ENCODE peak calls at places on chromosomes 13 and 19, in nine cellular contexts. One of them, this sample, is unnamed.

GRCh38 chr19:3142292-3142670 is 6.4 kb downstream of the GNA15 start:
- DNase-seq in uterus: no peak
- DNase-seq in HepG2: no peak
- DNase-seq in gastrocnemius medialis: no peak
- DNase-seq in stomach: no peak
- DNase-seq in H1: no peak
- DNase-seq in ovary: no peak
- DNase-seq in adrenal gland: peak; percentile 63
- DNase-seq in thyroid gland: no peak
- DNase-seq in this sample: no peak

GRCh38 chr13:101289764-101290163 is 126.5 kb downstream of the NALCN start:
- DNase-seq in uterus: no peak
- DNase-seq in HepG2: no peak
- DNase-seq in gastrocnemius medialis: no peak
- DNase-seq in stomach: no peak
- DNase-seq in H1: peak; percentile 2
- DNase-seq in ovary: no peak
- DNase-seq in adrenal gland: no peak
- DNase-seq in thyroid gland: no peak
- DNase-seq in this sample: no peak

GRCh38 chr19:39542198-39542597 is 2.2 kb upstream of the EID2 start:
- DNase-seq in uterus: no peak
- DNase-seq in HepG2: no peak
- DNase-seq in gastrocnemius medialis: no peak
- DNase-seq in stomach: no peak
- DNase-seq in H1: no peak
- DNase-seq in ovary: no peak
- DNase-seq in adrenal gland: no peak
- DNase-seq in thyroid gland: no peak
- DNase-seq in this sample: no peak

GRCh38 chr19:15488489-15489226 is 9.4 kb upstream of the PGLYRP2 start:
- DNase-seq in uterus: peak; percentile 28
- DNase-seq in HepG2: no peak
- DNase-seq in gastrocnemius medialis: peak; percentile 58
- DNase-seq in stomach: no peak
- DNase-seq in H1: no peak
- DNase-seq in ovary: no peak
- DNase-seq in adrenal gland: no peak
- DNase-seq in thyroid gland: no peak
- DNase-seq in this sample: no peak

GRCh38 chr19:17035842-17036424 is 9.3 kb upstream of the CPAMD8 start:
- DNase-seq in uterus: no peak
- DNase-seq in HepG2: no peak
- DNase-seq in gastrocnemius medialis: no peak
- DNase-seq in stomach: peak; percentile 29
- DNase-seq in H1: no peak
- DNase-seq in ovary: no peak
- DNase-seq in adrenal gland: peak; percentile 59
- DNase-seq in thyroid gland: no peak
- DNase-seq in this sample: no peak

GRCh38 chr13:75647126-75647784 is 11.1 kb downstream of the LMO7 start:
- DNase-seq in uterus: no peak
- DNase-seq in HepG2: no peak
- DNase-seq in gastrocnemius medialis: no peak
- DNase-seq in stomach: no peak
- DNase-seq in H1: no peak
- DNase-seq in ovary: no peak
- DNase-seq in adrenal gland: no peak
- DNase-seq in thyroid gland: no peak
- DNase-seq in this sample: no peak

GRCh38 chr19:33865306-33865705 is 68.6 kb downstream of the KCTD15 start:
- DNase-seq in uterus: no peak
- DNase-seq in HepG2: no peak
- DNase-seq in gastrocnemius medialis: no peak
- DNase-seq in stomach: no peak
- DNase-seq in H1: no peak
- DNase-seq in ovary: no peak
- DNase-seq in adrenal gland: no peak
- DNase-seq in thyroid gland: no peak
- DNase-seq in this sample: no peak

GRCh38 chr13:104823071-104823470 is 1712.4 kb downstream of the EFNB2 start:
- DNase-seq in uterus: no peak
- DNase-seq in HepG2: no peak
- DNase-seq in gastrocnemius medialis: no peak
- DNase-seq in stomach: no peak
- DNase-seq in H1: no peak
- DNase-seq in ovary: no peak
- DNase-seq in adrenal gland: no peak
- DNase-seq in thyroid gland: no peak
- DNase-seq in this sample: no peak

DNA sequence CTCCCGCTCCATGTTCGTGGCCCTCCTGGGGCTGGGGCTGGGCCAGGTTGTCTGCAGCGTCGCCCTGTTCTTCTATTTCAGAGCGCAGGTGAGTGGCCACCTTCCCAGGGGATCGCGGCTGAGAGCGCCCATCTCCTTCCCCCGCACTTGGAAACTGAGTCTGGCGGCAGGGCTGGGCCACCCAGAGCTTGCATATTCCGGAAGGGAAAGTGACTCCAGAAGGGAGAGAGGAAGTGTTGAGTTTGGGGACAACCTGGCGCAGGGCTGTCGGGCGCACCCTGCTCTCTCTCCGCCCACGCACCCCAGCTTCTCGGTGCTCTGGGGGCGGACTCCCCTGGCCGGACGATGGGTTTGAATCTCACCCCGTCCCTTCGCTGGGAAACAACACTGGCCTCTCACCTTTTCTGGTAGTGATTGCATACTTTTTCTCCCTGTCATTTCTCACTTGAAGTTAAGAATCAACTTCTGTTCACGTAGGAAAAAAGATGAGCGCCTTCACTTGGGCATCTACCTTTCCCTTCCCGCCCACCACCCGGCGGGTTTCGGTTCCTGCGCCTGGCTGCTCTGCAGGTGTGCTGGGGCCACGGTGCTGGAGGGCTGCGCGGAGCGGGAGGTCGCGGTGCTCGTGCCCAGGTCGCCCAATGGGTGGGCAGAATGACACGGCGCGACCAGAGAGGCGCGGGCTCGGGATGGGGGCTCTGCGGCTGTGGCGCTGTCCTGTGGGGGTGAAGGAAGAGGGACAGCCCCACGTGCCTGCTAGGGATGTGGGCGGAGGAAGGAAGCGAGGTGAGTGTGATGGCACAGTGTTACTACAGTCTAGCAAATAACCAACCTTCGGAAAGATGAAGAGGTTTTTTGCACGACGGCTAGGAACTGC is 721 bp downstream of the TNFSF11 start:
- DNase-seq in uterus: no peak
- DNase-seq in HepG2: no peak
- DNase-seq in gastrocnemius medialis: no peak
- DNase-seq in stomach: no peak
- DNase-seq in H1: no peak
- DNase-seq in ovary: no peak
- DNase-seq in adrenal gland: no peak
- DNase-seq in thyroid gland: no peak
- DNase-seq in this sample: no peak
- TF ChIP-seq POLR2A in uterus: no peak
- TF ChIP-seq POLR2A in HepG2: no peak
- TF ChIP-seq POLR2A in gastrocnemius medialis: no peak
- TF ChIP-seq POLR2A in stomach: no peak
- TF ChIP-seq POLR2A in H1: peak; percentile 8
- TF ChIP-seq POLR2A in ovary: no peak
- TF ChIP-seq POLR2A in adrenal gland: no peak
- TF ChIP-seq POLR2A in thyroid gland: no peak
- TF ChIP-seq POLR2A in this sample: no peak

DNA sequence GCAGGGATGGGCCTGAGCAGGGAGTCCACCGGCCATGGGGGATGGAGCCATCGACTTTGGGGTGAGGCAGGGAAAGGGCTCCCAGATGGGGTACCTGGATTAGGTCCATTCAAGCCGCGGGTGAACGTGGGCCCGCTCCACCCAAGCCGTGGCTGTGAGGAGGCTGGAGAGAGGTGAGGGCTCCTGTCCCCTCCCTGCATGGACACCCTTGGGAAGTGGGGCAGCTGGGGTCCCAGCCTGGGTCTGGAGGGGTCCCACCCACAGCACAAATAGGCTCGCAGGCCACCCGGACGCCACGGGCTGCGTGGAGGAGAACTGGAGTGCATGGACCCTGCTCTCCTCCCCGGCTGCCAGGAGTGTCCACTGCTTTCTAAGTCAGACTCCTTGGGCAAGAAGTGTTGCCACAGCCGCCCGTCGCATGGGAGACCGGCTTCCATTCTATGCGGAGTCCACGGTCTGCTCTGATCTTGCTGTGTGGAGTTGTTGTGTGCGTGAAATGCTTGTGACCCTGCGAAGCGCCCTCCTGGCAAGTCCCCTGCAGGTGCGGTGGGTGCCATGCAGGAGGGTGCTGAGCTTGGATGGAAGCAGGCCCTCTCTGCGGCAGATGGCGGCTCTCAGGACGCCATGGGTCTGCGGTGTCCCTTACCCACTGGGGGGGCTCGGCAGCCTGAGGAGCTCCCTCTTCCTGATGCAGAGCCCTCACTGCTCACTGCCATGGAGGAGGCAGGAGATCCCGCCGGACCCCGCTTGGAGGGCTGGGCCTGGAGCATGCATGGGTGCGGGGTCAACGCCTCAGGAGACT is 2.0 kb downstream of the DAZAP1 start:
- DNase-seq in uterus: no peak
- DNase-seq in HepG2: no peak
- DNase-seq in gastrocnemius medialis: peak; percentile 44
- DNase-seq in stomach: no peak
- DNase-seq in H1: no peak
- DNase-seq in ovary: no peak
- DNase-seq in adrenal gland: peak; percentile 54
- DNase-seq in thyroid gland: no peak
- DNase-seq in this sample: no peak
- H3K4me1 ChIP-seq in uterus: no peaks in the 10 kb centered on the region
- H3K4me1 ChIP-seq in HepG2: peaks cover 60% of the 10 kb centered on the region
- H3K4me1 ChIP-seq in gastrocnemius medialis: peaks cover 54% of the 10 kb centered on the region
- H3K4me1 ChIP-seq in stomach: peaks cover 71% of the 10 kb centered on the region
- H3K4me1 ChIP-seq in H1: peaks cover 20% of the 10 kb centered on the region
- H3K4me1 ChIP-seq in ovary: peaks cover 38% of the 10 kb centered on the region
- H3K4me1 ChIP-seq in adrenal gland: peaks cover 43% of the 10 kb centered on the region
- H3K4me1 ChIP-seq in thyroid gland: peaks cover 47% of the 10 kb centered on the region
- H3K4me1 ChIP-seq in this sample: peaks cover 74% of the 10 kb centered on the region

GRCh38 chr19:48393196-48393558 is 291 bp upstream of the GRIN2D start:
- DNase-seq in uterus: no peak
- DNase-seq in HepG2: no peak
- DNase-seq in gastrocnemius medialis: no peak
- DNase-seq in stomach: no peak
- DNase-seq in H1: no peak
- DNase-seq in ovary: no peak
- DNase-seq in adrenal gland: no peak
- DNase-seq in thyroid gland: no peak
- DNase-seq in this sample: no peak

GRCh38 chr19:48394331-48395169 is 1.1 kb downstream of the GRIN2D start:
- DNase-seq in uterus: no peak
- DNase-seq in HepG2: no peak
- DNase-seq in gastrocnemius medialis: no peak
- DNase-seq in stomach: no peak
- DNase-seq in H1: no peak
- DNase-seq in ovary: no peak
- DNase-seq in adrenal gland: no peak
- DNase-seq in thyroid gland: no peak
- DNase-seq in this sample: no peak

GRCh38 chr19:48393559-48394330 is at the start of gene GRIN2D:
- DNase-seq in uterus: no peak
- DNase-seq in HepG2: no peak
- DNase-seq in gastrocnemius medialis: no peak
- DNase-seq in stomach: no peak
- DNase-seq in H1: no peak
- DNase-seq in ovary: no peak
- DNase-seq in adrenal gland: no peak
- DNase-seq in thyroid gland: no peak
- DNase-seq in this sample: no peak

GRCh38 chr19:48390188-48391099 is 907 bp downstream of the KDELR1 start:
- DNase-seq in uterus: peak; percentile 42
- DNase-seq in HepG2: peak; percentile 44
- DNase-seq in gastrocnemius medialis: peak; percentile 46
- DNase-seq in stomach: peak; percentile 70
- DNase-seq in H1: no peak
- DNase-seq in ovary: peak; percentile 64
- DNase-seq in adrenal gland: peak; percentile 71
- DNase-seq in thyroid gland: peak; percentile 64
- DNase-seq in this sample: no peak

DNA sequence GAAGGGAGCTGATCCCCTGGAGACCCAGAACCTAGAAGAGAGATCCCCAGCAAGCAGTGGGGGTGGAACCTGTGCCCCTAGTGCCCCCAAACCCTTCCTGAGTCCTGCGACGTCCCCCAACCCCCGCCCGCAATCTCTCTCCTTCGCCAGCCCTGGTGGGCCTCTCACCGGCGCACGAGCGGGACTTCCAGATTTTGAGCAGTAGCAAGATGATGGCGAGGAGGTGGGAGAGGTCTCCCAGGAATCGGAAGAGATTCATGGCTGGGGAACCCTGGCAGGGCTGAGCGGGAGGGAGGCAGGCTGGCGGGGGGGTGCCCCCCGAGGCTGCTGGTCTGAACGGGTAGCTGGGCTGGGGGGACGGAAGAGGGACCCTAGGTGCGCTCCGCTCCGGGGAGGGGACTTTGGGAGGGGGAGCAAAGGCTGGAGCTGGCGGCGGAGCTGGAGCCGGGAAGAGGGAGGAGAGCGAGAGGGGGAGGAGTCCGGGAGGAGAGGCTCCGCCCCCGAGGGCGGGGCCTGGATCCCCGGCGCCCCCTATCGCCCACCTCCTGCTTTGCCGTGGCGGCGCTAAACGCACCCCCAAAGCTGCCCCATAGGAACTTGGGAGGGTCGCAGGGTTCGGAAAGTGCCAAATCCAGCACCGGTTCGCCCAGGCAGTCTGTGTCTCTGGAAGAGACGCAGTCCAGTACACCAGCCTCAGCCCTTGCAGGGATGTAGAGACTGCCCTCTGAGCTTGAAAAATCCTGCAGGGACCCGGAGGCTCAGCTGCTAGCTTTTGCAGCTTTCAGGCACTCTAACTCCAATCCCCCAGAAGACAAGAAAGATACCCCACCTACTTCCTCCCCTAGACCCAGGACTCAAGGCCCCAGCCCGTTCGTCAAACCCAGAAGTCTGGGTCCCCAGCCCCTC is at the start of gene KDELR1:
- DNase-seq in uterus: peak; percentile 75
- DNase-seq in HepG2: peak; percentile 42
- DNase-seq in gastrocnemius medialis: peak; percentile 66
- DNase-seq in stomach: peak; percentile 81
- DNase-seq in H1: no peak
- DNase-seq in ovary: peak; percentile 85
- DNase-seq in adrenal gland: peak; percentile 75
- DNase-seq in thyroid gland: peak; percentile 69
- DNase-seq in this sample: no peak
- TF ChIP-seq POLR2A in uterus: peak; percentile 51
- TF ChIP-seq POLR2A in HepG2: no peak
- TF ChIP-seq POLR2A in gastrocnemius medialis: peak; percentile 60
- TF ChIP-seq POLR2A in stomach: no peak
- TF ChIP-seq POLR2A in H1: no peak
- TF ChIP-seq POLR2A in ovary: peak; percentile 77
- TF ChIP-seq POLR2A in adrenal gland: no peak
- TF ChIP-seq POLR2A in thyroid gland: no peak
- TF ChIP-seq POLR2A in this sample: no peak

DNA sequence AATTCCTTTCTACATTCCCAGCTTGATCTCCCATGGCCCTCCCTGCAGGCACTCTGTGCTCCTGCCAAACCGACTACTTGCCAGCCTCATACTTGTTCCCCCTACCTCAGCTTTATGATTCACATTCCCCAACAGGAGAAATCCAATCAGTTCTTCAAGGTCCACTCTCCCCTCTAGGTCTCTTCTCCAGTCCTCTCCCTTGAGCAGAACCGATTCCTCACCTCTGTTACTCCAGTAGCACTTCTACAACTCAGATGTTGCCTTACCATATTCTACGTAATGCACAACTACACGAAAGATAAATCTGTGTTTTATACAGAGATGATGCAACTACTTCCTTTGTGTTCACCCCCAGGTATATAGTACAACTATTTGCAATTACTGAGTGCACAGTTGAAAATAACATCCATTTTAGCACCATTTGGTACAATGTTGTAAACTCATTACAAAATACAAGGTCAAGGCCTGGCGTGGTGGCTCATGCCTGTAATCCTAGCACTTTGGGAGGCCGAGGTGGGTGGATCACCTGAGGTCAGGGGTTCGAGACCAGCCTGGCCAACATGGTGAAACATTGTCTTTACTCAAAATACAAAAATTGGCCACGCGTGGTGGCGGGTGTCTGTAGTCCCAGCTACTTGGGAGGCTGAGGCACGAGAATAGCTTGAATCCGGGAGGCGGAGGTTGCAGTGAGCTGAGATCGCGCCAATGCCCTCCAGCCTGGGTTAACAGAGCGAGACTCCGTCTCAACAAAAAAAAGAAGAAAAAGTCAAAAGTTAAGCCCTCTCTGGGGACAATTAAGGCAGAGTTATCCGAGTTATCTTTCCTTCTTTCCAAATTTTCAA is 2.9 kb upstream of the WBP4 start:
- DNase-seq in uterus: no peak
- DNase-seq in HepG2: no peak
- DNase-seq in gastrocnemius medialis: no peak
- DNase-seq in stomach: no peak
- DNase-seq in H1: no peak
- DNase-seq in ovary: no peak
- DNase-seq in adrenal gland: peak; percentile 28
- DNase-seq in thyroid gland: peak; percentile 26
- DNase-seq in this sample: no peak
- H3K4me1 ChIP-seq in uterus: peaks cover 12% of the 10 kb centered on the region
- H3K4me1 ChIP-seq in HepG2: peaks cover 68% of the 10 kb centered on the region
- H3K4me1 ChIP-seq in gastrocnemius medialis: peaks cover 66% of the 10 kb centered on the region
- H3K4me1 ChIP-seq in stomach: peaks cover 76% of the 10 kb centered on the region
- H3K4me1 ChIP-seq in H1: peaks cover 3% of the 10 kb centered on the region
- H3K4me1 ChIP-seq in ovary: peaks cover 9% of the 10 kb centered on the region
- H3K4me1 ChIP-seq in adrenal gland: peaks cover 70% of the 10 kb centered on the region
- H3K4me1 ChIP-seq in thyroid gland: peaks cover 59% of the 10 kb centered on the region
- H3K4me1 ChIP-seq in this sample: peaks cover 23% of the 10 kb centered on the region